ENCODE peak calls at places on chromosome 22, in seven cellular contexts. X is transverse colon, H is sigmoid colon, V is GM12891, E is GM12892, P is GM12878, B is suprapubic skin. S is an unnamed sample.

GRCh38 chr22:17086750-17087149 is 1.9 kb downstream of the IL17RA start:
- DNase-seq in B (peak), X (no peak), E (no peak), V (no peak), H (peak), P (no peak), S (no peak)

GRCh38 chr22:41557401-41558240 is 3.2 kb upstream of the CSDC2 start:
- DNase-seq in H (peak), P (no peak), B (no peak), X (peak), E (no peak), V (no peak), S (no peak)

GRCh38 chr22:39277135-39277607 is 32.4 kb upstream of the PDGFB start:
- DNase-seq in B (no peak), X (no peak), V (no peak), P (no peak), H (no peak), E (no peak), S (no peak)

GRCh38 chr22:23403152-23403719 is 176.9 kb downstream of the IGLL1 start:
- DNase-seq in P (no peak), E (no peak), V (no peak), B (peak), X (no peak), H (peak), S (no peak)

GRCh38 chr22:40415531-40416266 is 45.3 kb downstream of the SGSM3 start:
- DNase-seq in P (no peak), X (peak), V (peak), E (peak), B (no peak), H (no peak), S (peak)

GRCh38 chr22:37726240-37726887 is 29.5 kb downstream of the TRIOBP start:
- DNase-seq in X (no peak), E (no peak), H (no peak), P (no peak), B (no peak), V (peak), S (peak)

GRCh38 chr22:23834406-23834805 is 4.4 kb downstream of the DERL3 start:
- DNase-seq in X (no peak), B (peak), P (no peak), V (no peak), H (peak), E (no peak), S (no peak)

GRCh38 chr22:49780992-49781782 is 46.5 kb downstream of the BRD1 start:
- DNase-seq in V (no peak), E (no peak), B (no peak), H (no peak), X (no peak), P (no peak), S (no peak)

GRCh38 chr22:23898006-23898974 is 4.1 kb downstream of the MIF start:
- DNase-seq in E (no peak), V (no peak), H (no peak), B (no peak), X (no peak), P (no peak), S (no peak)

GRCh38 chr22:46079093-46079860 is 71.0 kb upstream of the PPARA start:
- DNase-seq in B (peak), P (no peak), H (peak), X (peak), V (no peak), E (no peak), S (no peak)

GRCh38 chr22:27723150-27723549 is 78.4 kb downstream of the MN1 start:
- DNase-seq in E (no peak), V (no peak), P (no peak), B (no peak), X (no peak), H (no peak), S (no peak)

GRCh38 chr22:39814899-39815298 is 78.7 kb downstream of the ENTHD1 start:
- DNase-seq in H (no peak), X (no peak), V (no peak), B (no peak), P (no peak), E (no peak), S (no peak)

GRCh38 chr22:50529416-50530279 is at the start of gene TYMP:
- DNase-seq in E (peak), B (peak), H (peak), V (peak), P (no peak), X (peak), S (no peak)

GRCh38 chr22:44341431-44342346 is 28.9 kb upstream of the SHISAL1 start:
- DNase-seq in P (no peak), X (peak), H (peak), B (no peak), V (no peak), E (no peak), S (no peak)

GRCh38 chr22:45310331-45311032 is 748 bp downstream of the FAM118A start:
- DNase-seq in P (no peak), X (no peak), E (no peak), H (peak), B (peak), V (no peak), S (no peak)

GRCh38 chr22:23531966-23532735 is 47.9 kb downstream of the IGLL1 start:
- DNase-seq in E (no peak), X (no peak), B (peak), H (peak), P (no peak), V (no peak), S (no peak)

GRCh38 chr22:47168900-47169800 is 406.7 kb downstream of the TBC1D22A start:
- DNase-seq in H (peak), V (no peak), X (peak), E (no peak), B (peak), P (no peak), S (no peak)

GRCh38 chr22:37781434-37782059 is 26.2 kb upstream of the GCAT start:
- DNase-seq in P (no peak), X (no peak), H (no peak), V (no peak), B (no peak), E (no peak), S (peak)

GRCh38 chr22:28810839-28811491 is 10.6 kb upstream of the XBP1 start:
- DNase-seq in V (no peak), H (no peak), P (no peak), E (no peak), B (no peak), X (no peak), S (peak)

GRCh38 chr22:46693634-46694422 is 44.2 kb downstream of the CERK start:
- DNase-seq in V (no peak), X (no peak), B (no peak), P (no peak), H (peak), E (no peak), S (no peak)

GRCh38 chr22:46036558-46037408 is 59.8 kb upstream of the WNT7B start:
- DNase-seq in E (no peak), B (peak), X (peak), V (no peak), H (peak), P (no peak), S (no peak)

GRCh38 chr22:47651216-47651987 is 889.0 kb downstream of the TBC1D22A start:
- DNase-seq in E (no peak), P (no peak), X (no peak), V (no peak), B (no peak), H (no peak), S (no peak)

GRCh38 chr22:23157560-23158515 is 12.6 kb downstream of the RAB36 start:
- DNase-seq in X (no peak), E (no peak), P (no peak), B (no peak), V (no peak), H (no peak), S (no peak)

GRCh38 chr22:49674479-49674830 is 153.2 kb downstream of the BRD1 start:
- DNase-seq in H (peak), X (no peak), B (no peak), P (no peak), V (no peak), E (no peak), S (no peak)

GRCh38 chr22:47084226-47084625 is 321.8 kb downstream of the TBC1D22A start:
- DNase-seq in H (no peak), P (no peak), V (no peak), X (no peak), B (no peak), E (no peak), S (no peak)

GRCh38 chr22:47172771-47173534 is 410.5 kb downstream of the TBC1D22A start:
- DNase-seq in V (no peak), X (peak), P (no peak), E (no peak), B (peak), H (peak), S (no peak)

GRCh38 chr22:50274311-50274710 is 4.1 kb upstream of the MAPK11 start:
- DNase-seq in V (no peak), E (no peak), X (peak), B (no peak), P (no peak), H (no peak), S (peak)

GRCh38 chr22:19761022-19761499 is 483 bp downstream of the TBX1 start:
- DNase-seq in P (no peak), X (no peak), E (no peak), V (no peak), H (no peak), B (no peak), S (no peak)

GRCh38 chr22:46085831-46086576 is 64.3 kb upstream of the PPARA start:
- DNase-seq in H (peak), B (peak), X (peak), V (no peak), P (no peak), E (no peak), S (no peak)

GRCh38 chr22:46091277-46091977 is 58.9 kb upstream of the PPARA start:
- DNase-seq in B (no peak), H (no peak), P (no peak), E (no peak), V (no peak), X (no peak), S (no peak)

GRCh38 chr22:22789233-22789921 is 98.2 kb upstream of the IGLL5 start:
- DNase-seq in V (no peak), E (no peak), X (no peak), H (no peak), P (no peak), B (no peak), S (no peak)

GRCh38 chr22:50569041-50569459 is 6.3 kb upstream of the SYCE3 start:
- DNase-seq in P (no peak), V (no peak), H (peak), B (no peak), E (no peak), X (peak), S (no peak)

GRCh38 chr22:50530280-50530856 is 556 bp upstream of the TYMP start:
- DNase-seq in H (peak), E (peak), X (peak), P (no peak), V (peak), B (peak), S (peak)

GRCh38 chr22:50192825-50193204 is 7.1 kb downstream of the TRABD start:
- DNase-seq in P (no peak), B (no peak), V (no peak), H (no peak), X (peak), E (no peak), S (no peak)

GRCh38 chr22:39664485-39665200 is 94.1 kb downstream of the CACNA1I start:
- DNase-seq in B (no peak), P (no peak), E (no peak), H (no peak), V (no peak), X (peak), S (no peak)

GRCh38 chr22:40855960-40856512 is 403 bp downstream of the ST13 start:
- DNase-seq in P (no peak), X (no peak), H (peak), E (no peak), B (peak), V (peak), S (peak)

GRCh38 chr22:19121631-19122142 is 525 bp downstream of the DGCR2 start:
- DNase-seq in H (peak), P (no peak), B (no peak), X (peak), E (no peak), V (no peak), S (peak)

GRCh38 chr22:23826510-23827350 is 12.1 kb downstream of the DERL3 start:
- DNase-seq in E (no peak), H (peak), B (no peak), P (no peak), X (no peak), V (no peak), S (no peak)

GRCh38 chr22:26672060-26672471 is 14.7 kb downstream of the MIAT start:
- DNase-seq in X (peak), V (no peak), B (peak), H (no peak), P (no peak), E (no peak), S (no peak)

DNA sequence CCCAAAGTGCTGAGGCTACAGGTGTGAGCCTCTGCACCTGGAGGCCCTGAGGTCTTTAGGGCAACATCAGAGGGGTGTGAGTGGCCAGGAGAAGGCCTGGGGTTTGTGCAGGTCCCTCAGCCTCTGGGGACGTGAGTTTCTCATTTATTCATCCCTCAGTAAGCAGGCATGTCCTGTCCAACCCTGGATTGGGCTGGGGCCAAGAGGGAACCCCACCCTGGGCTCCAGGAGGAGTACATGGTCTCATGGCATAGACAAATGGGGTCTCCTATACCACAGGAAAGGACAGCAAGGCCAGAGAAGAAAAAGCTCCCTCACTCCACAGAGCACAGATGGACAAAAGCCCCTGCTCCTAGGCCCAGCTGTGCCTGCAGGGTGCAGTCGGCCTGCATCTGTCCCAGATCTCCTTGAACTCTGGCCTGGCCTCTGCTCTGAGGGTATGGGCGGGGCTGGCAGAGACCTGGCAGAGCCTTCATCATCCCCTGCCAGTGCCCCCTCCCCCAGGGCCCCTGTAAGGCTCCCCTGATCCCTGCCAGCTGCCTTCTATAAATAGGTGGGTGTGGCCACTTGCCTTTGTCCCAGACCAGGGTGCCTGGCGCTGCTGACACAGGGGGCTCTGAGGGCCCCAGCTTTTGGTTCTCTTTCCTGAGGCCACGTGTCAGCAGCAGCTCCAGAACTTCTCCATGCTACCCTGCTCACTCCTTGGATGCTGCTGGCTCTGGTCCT is 34.6 kb downstream of the A4GALT start:
- DNase-seq in X (peak), E (no peak), P (no peak), B (no peak), V (no peak), H (peak), S (no peak)
- TF ChIP-seq POLR2AphosphoS5 in X (no peak), E (no peak), P (no peak), B (no peak), V (no peak), H (no peak), S (no peak)

DNA sequence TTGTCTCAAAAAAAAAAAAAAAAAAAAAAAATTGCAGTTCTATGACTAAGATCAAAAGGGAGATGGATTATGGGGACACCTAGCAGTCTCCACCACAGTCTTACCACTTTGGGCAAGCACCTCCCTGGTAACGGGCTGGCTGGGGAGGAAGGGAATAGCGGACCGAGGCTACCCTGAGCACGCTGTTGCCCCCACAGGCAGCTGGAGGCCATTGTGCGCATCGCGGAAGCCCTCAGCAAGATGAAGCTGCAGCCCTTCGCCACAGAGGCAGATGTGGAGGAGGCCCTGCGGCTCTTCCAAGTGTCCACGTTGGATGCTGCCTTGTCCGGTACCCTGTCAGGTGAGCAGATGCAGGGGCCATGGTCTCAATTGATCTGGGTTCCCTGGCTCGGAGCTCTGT is 21.2 kb downstream of the MCM5 start:
- DNase-seq in H (no peak), V (no peak), B (no peak), P (no peak), E (no peak), X (no peak), S (no peak)
- TF ChIP-seq POLR2AphosphoS5 in H (no peak), V (no peak), B (no peak), P (no peak), E (no peak), X (no peak), S (no peak)

GRCh38 chr22:33007485-33007884 is 50.7 kb downstream of the SYN3 start:
- DNase-seq in B (no peak), X (no peak), V (no peak), P (no peak), H (no peak), E (no peak), S (no peak)
- TF ChIP-seq POLR2AphosphoS5 in B (no peak), X (no peak), V (no peak), P (no peak), H (no peak), E (no peak), S (no peak)

GRCh38 chr22:30206964-30207363 is 39.6 kb downstream of the LIF start:
- DNase-seq in B (peak), X (no peak), V (no peak), H (peak), P (no peak), E (no peak), S (no peak)
- TF ChIP-seq POLR2AphosphoS5 in B (peak), X (no peak), V (no peak), H (no peak), P (no peak), E (no peak), S (no peak)

GRCh38 chr22:25113316-25113721 is 86.3 kb upstream of the CRYBB3 start:
- DNase-seq in P (no peak), B (no peak), V (no peak), E (no peak), X (peak), H (no peak), S (no peak)
- TF ChIP-seq POLR2AphosphoS5 in P (no peak), B (no peak), V (no peak), E (no peak), X (no peak), H (no peak), S (no peak)

DNA sequence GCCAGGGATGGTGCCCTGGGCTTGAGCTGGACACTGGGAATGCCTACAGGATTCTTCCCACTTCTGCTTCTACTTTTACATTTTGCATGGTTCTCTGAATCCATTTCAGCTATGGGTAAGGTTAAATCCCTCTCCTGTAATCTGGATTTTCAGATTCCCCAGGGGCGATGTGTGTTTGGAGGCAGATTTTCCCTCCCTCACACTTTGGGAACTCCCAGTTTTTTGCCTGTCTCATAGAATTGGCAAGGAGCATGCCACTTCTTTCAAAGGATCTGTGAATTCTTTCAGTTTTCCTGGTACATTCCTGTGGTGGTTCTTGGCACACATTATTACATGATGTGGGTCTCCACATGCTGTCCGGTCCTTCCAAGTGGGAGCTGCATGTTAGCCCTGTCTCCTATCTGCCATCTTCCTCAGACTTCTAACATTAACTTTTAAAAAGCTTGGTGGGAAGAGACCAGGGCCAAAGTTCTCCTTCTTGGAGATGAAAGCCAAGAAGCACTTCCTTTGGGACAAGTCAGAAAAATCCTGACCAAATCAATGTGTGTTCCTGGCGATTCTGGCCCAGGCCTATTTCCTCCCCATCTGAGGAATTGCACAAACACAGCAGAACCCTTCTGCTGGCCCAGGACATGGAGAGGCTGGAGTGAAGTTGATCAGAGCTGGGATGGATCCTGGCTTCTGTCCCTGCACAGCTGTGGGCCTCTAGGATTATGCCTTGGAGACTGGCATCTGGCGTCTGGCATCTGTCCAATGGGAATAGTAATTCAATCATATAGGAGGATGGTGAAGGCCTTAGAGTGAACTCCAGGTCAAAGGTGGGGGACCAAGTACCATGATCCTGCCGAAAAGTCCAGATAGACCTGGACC is 5.4 kb upstream of the APOL2 start:
- DNase-seq in X (no peak), H (no peak), P (no peak), B (no peak), E (no peak), V (no peak), S (no peak)
- TF ChIP-seq POLR2AphosphoS5 in X (no peak), H (no peak), P (no peak), B (no peak), E (no peak), V (no peak), S (no peak)

S was measured in HL-60.